ENCODE peak calls at places on chromosomes 7 and 10, in six cellular contexts. One of them, this sample, is unnamed.

GRCh38 chr10:127738512-127739424 is 1.8 kb downstream of the FOXI2 start:
- DNase-seq in GM10248: no peak
- DNase-seq in activated CD4-positive, CD25-positive, alpha-beta regulatory T cell: no peak
- DNase-seq in stimulated activated CD8-positive, alpha-beta memory T cell treated with anti-CD3 and anti-CD28 coated beads, Interleukin-2, amount 100 ng/mL, for 48 hours: no peak
- DNase-seq in mesothelial cell of epicardium: no peak
- DNase-seq in NB4: no peak
- DNase-seq in this sample: no peak

GRCh38 chr10:132363376-132363775 is 31.4 kb downstream of the LRRC27 start:
- DNase-seq in GM10248: no peak
- DNase-seq in activated CD4-positive, CD25-positive, alpha-beta regulatory T cell: no peak
- DNase-seq in stimulated activated CD8-positive, alpha-beta memory T cell treated with anti-CD3 and anti-CD28 coated beads, Interleukin-2, amount 100 ng/mL, for 48 hours: no peak
- DNase-seq in mesothelial cell of epicardium: no peak
- DNase-seq in NB4: no peak
- DNase-seq in this sample: no peak

GRCh38 chr7:80273327-80273726 is 138.7 kb downstream of the GNAI1 start:
- DNase-seq in GM10248: no peak
- DNase-seq in activated CD4-positive, CD25-positive, alpha-beta regulatory T cell: no peak
- DNase-seq in stimulated activated CD8-positive, alpha-beta memory T cell treated with anti-CD3 and anti-CD28 coated beads, Interleukin-2, amount 100 ng/mL, for 48 hours: no peak
- DNase-seq in mesothelial cell of epicardium: no peak
- DNase-seq in NB4: no peak
- DNase-seq in this sample: no peak

GRCh38 chr7:148714498-148714897 is 15.8 kb downstream of the CUL1 start:
- DNase-seq in GM10248: no peak
- DNase-seq in activated CD4-positive, CD25-positive, alpha-beta regulatory T cell: no peak
- DNase-seq in stimulated activated CD8-positive, alpha-beta memory T cell treated with anti-CD3 and anti-CD28 coated beads, Interleukin-2, amount 100 ng/mL, for 48 hours: no peak
- DNase-seq in mesothelial cell of epicardium: no peak
- DNase-seq in NB4: no peak
- DNase-seq in this sample: no peak

GRCh38 chr7:157411580-157411979 is 74.8 kb downstream of the DNAJB6 start:
- DNase-seq in GM10248: no peak
- DNase-seq in activated CD4-positive, CD25-positive, alpha-beta regulatory T cell: no peak
- DNase-seq in stimulated activated CD8-positive, alpha-beta memory T cell treated with anti-CD3 and anti-CD28 coated beads, Interleukin-2, amount 100 ng/mL, for 48 hours: peak
- DNase-seq in mesothelial cell of epicardium: no peak
- DNase-seq in NB4: peak
- DNase-seq in this sample: peak

GRCh38 chr7:78265486-78265885 is 466.9 kb downstream of the PHTF2 start:
- DNase-seq in GM10248: no peak
- DNase-seq in activated CD4-positive, CD25-positive, alpha-beta regulatory T cell: no peak
- DNase-seq in stimulated activated CD8-positive, alpha-beta memory T cell treated with anti-CD3 and anti-CD28 coated beads, Interleukin-2, amount 100 ng/mL, for 48 hours: no peak
- DNase-seq in mesothelial cell of epicardium: no peak
- DNase-seq in NB4: no peak
- DNase-seq in this sample: no peak

GRCh38 chr10:5096108-5096507 is 1.9 kb downstream of the AKR1C3 start:
- DNase-seq in GM10248: no peak
- DNase-seq in activated CD4-positive, CD25-positive, alpha-beta regulatory T cell: no peak
- DNase-seq in stimulated activated CD8-positive, alpha-beta memory T cell treated with anti-CD3 and anti-CD28 coated beads, Interleukin-2, amount 100 ng/mL, for 48 hours: no peak
- DNase-seq in mesothelial cell of epicardium: no peak
- DNase-seq in NB4: no peak
- DNase-seq in this sample: no peak

GRCh38 chr7:101564778-101565211 is 64.3 kb downstream of the MYL10 start:
- DNase-seq in GM10248: peak
- DNase-seq in activated CD4-positive, CD25-positive, alpha-beta regulatory T cell: no peak
- DNase-seq in stimulated activated CD8-positive, alpha-beta memory T cell treated with anti-CD3 and anti-CD28 coated beads, Interleukin-2, amount 100 ng/mL, for 48 hours: no peak
- DNase-seq in mesothelial cell of epicardium: no peak
- DNase-seq in NB4: peak
- DNase-seq in this sample: no peak

GRCh38 chr7:26191233-26191973 is 9.1 kb downstream of the HNRNPA2B1 start:
- DNase-seq in GM10248: no peak
- DNase-seq in activated CD4-positive, CD25-positive, alpha-beta regulatory T cell: no peak
- DNase-seq in stimulated activated CD8-positive, alpha-beta memory T cell treated with anti-CD3 and anti-CD28 coated beads, Interleukin-2, amount 100 ng/mL, for 48 hours: no peak
- DNase-seq in mesothelial cell of epicardium: no peak
- DNase-seq in NB4: no peak
- DNase-seq in this sample: no peak

GRCh38 chr7:149883452-149883861 is 9.7 kb downstream of the ATP6V0E2 start:
- DNase-seq in GM10248: peak
- DNase-seq in activated CD4-positive, CD25-positive, alpha-beta regulatory T cell: no peak
- DNase-seq in stimulated activated CD8-positive, alpha-beta memory T cell treated with anti-CD3 and anti-CD28 coated beads, Interleukin-2, amount 100 ng/mL, for 48 hours: no peak
- DNase-seq in mesothelial cell of epicardium: no peak
- DNase-seq in NB4: peak
- DNase-seq in this sample: no peak

GRCh38 chr10:14635049-14635710 is 139.5 kb downstream of the FAM107B start:
- DNase-seq in GM10248: no peak
- DNase-seq in activated CD4-positive, CD25-positive, alpha-beta regulatory T cell: no peak
- DNase-seq in stimulated activated CD8-positive, alpha-beta memory T cell treated with anti-CD3 and anti-CD28 coated beads, Interleukin-2, amount 100 ng/mL, for 48 hours: no peak
- DNase-seq in mesothelial cell of epicardium: no peak
- DNase-seq in NB4: no peak
- DNase-seq in this sample: no peak

GRCh38 chr10:59324597-59324996 is 37.8 kb downstream of the FAM13C start:
- DNase-seq in GM10248: no peak
- DNase-seq in activated CD4-positive, CD25-positive, alpha-beta regulatory T cell: no peak
- DNase-seq in stimulated activated CD8-positive, alpha-beta memory T cell treated with anti-CD3 and anti-CD28 coated beads, Interleukin-2, amount 100 ng/mL, for 48 hours: no peak
- DNase-seq in mesothelial cell of epicardium: no peak
- DNase-seq in NB4: peak
- DNase-seq in this sample: no peak

GRCh38 chr10:127338391-127339108 is 142.2 kb upstream of the INSYN2A start:
- DNase-seq in GM10248: no peak
- DNase-seq in activated CD4-positive, CD25-positive, alpha-beta regulatory T cell: no peak
- DNase-seq in stimulated activated CD8-positive, alpha-beta memory T cell treated with anti-CD3 and anti-CD28 coated beads, Interleukin-2, amount 100 ng/mL, for 48 hours: no peak
- DNase-seq in mesothelial cell of epicardium: no peak
- DNase-seq in NB4: no peak
- DNase-seq in this sample: no peak

GRCh38 chr10:77428776-77429395 is 208.7 kb downstream of the KCNMA1 start:
- DNase-seq in GM10248: no peak
- DNase-seq in activated CD4-positive, CD25-positive, alpha-beta regulatory T cell: no peak
- DNase-seq in stimulated activated CD8-positive, alpha-beta memory T cell treated with anti-CD3 and anti-CD28 coated beads, Interleukin-2, amount 100 ng/mL, for 48 hours: no peak
- DNase-seq in mesothelial cell of epicardium: no peak
- DNase-seq in NB4: peak
- DNase-seq in this sample: no peak

GRCh38 chr10:130970341-130971122 is 341.0 kb downstream of the TCERG1L start:
- DNase-seq in GM10248: no peak
- DNase-seq in activated CD4-positive, CD25-positive, alpha-beta regulatory T cell: no peak
- DNase-seq in stimulated activated CD8-positive, alpha-beta memory T cell treated with anti-CD3 and anti-CD28 coated beads, Interleukin-2, amount 100 ng/mL, for 48 hours: no peak
- DNase-seq in mesothelial cell of epicardium: no peak
- DNase-seq in NB4: no peak
- DNase-seq in this sample: no peak

GRCh38 chr10:48533540-48533939 is 71.3 kb downstream of the ARHGAP22 start:
- DNase-seq in GM10248: no peak
- DNase-seq in activated CD4-positive, CD25-positive, alpha-beta regulatory T cell: no peak
- DNase-seq in stimulated activated CD8-positive, alpha-beta memory T cell treated with anti-CD3 and anti-CD28 coated beads, Interleukin-2, amount 100 ng/mL, for 48 hours: no peak
- DNase-seq in mesothelial cell of epicardium: no peak
- DNase-seq in NB4: no peak
- DNase-seq in this sample: no peak

GRCh38 chr10:132363921-132364593 is 32.1 kb downstream of the LRRC27 start:
- DNase-seq in GM10248: peak
- DNase-seq in activated CD4-positive, CD25-positive, alpha-beta regulatory T cell: peak
- DNase-seq in stimulated activated CD8-positive, alpha-beta memory T cell treated with anti-CD3 and anti-CD28 coated beads, Interleukin-2, amount 100 ng/mL, for 48 hours: no peak
- DNase-seq in mesothelial cell of epicardium: peak
- DNase-seq in NB4: peak
- DNase-seq in this sample: no peak

GRCh38 chr10:17665742-17666141 is 21.8 kb downstream of the STAM start:
- DNase-seq in GM10248: no peak
- DNase-seq in activated CD4-positive, CD25-positive, alpha-beta regulatory T cell: no peak
- DNase-seq in stimulated activated CD8-positive, alpha-beta memory T cell treated with anti-CD3 and anti-CD28 coated beads, Interleukin-2, amount 100 ng/mL, for 48 hours: no peak
- DNase-seq in mesothelial cell of epicardium: no peak
- DNase-seq in NB4: no peak
- DNase-seq in this sample: no peak

GRCh38 chr7:116512524-116513188 is 12.2 kb upstream of the CAV1 start:
- DNase-seq in GM10248: no peak
- DNase-seq in activated CD4-positive, CD25-positive, alpha-beta regulatory T cell: no peak
- DNase-seq in stimulated activated CD8-positive, alpha-beta memory T cell treated with anti-CD3 and anti-CD28 coated beads, Interleukin-2, amount 100 ng/mL, for 48 hours: no peak
- DNase-seq in mesothelial cell of epicardium: no peak
- DNase-seq in NB4: no peak
- DNase-seq in this sample: no peak

GRCh38 chr7:132842478-132842877 is 239.4 kb downstream of the CHCHD3 start:
- DNase-seq in GM10248: no peak
- DNase-seq in activated CD4-positive, CD25-positive, alpha-beta regulatory T cell: no peak
- DNase-seq in stimulated activated CD8-positive, alpha-beta memory T cell treated with anti-CD3 and anti-CD28 coated beads, Interleukin-2, amount 100 ng/mL, for 48 hours: no peak
- DNase-seq in mesothelial cell of epicardium: no peak
- DNase-seq in NB4: no peak
- DNase-seq in this sample: no peak

GRCh38 chr7:33334349-33334748 is 205.0 kb downstream of the BBS9 start:
- DNase-seq in GM10248: no peak
- DNase-seq in activated CD4-positive, CD25-positive, alpha-beta regulatory T cell: no peak
- DNase-seq in stimulated activated CD8-positive, alpha-beta memory T cell treated with anti-CD3 and anti-CD28 coated beads, Interleukin-2, amount 100 ng/mL, for 48 hours: no peak
- DNase-seq in mesothelial cell of epicardium: no peak
- DNase-seq in NB4: peak
- DNase-seq in this sample: no peak

GRCh38 chr7:13017325-13017853 is 330.0 kb downstream of the ARL4A start:
- DNase-seq in GM10248: no peak
- DNase-seq in activated CD4-positive, CD25-positive, alpha-beta regulatory T cell: no peak
- DNase-seq in stimulated activated CD8-positive, alpha-beta memory T cell treated with anti-CD3 and anti-CD28 coated beads, Interleukin-2, amount 100 ng/mL, for 48 hours: no peak
- DNase-seq in mesothelial cell of epicardium: no peak
- DNase-seq in NB4: no peak
- DNase-seq in this sample: no peak

GRCh38 chr7:157116762-157117161 is 22.0 kb upstream of the UBE3C start:
- DNase-seq in GM10248: no peak
- DNase-seq in activated CD4-positive, CD25-positive, alpha-beta regulatory T cell: no peak
- DNase-seq in stimulated activated CD8-positive, alpha-beta memory T cell treated with anti-CD3 and anti-CD28 coated beads, Interleukin-2, amount 100 ng/mL, for 48 hours: no peak
- DNase-seq in mesothelial cell of epicardium: no peak
- DNase-seq in NB4: no peak
- DNase-seq in this sample: no peak

GRCh38 chr10:371515-371914 is 236.3 kb downstream of the ZMYND11 start:
- DNase-seq in GM10248: no peak
- DNase-seq in activated CD4-positive, CD25-positive, alpha-beta regulatory T cell: no peak
- DNase-seq in stimulated activated CD8-positive, alpha-beta memory T cell treated with anti-CD3 and anti-CD28 coated beads, Interleukin-2, amount 100 ng/mL, for 48 hours: no peak
- DNase-seq in mesothelial cell of epicardium: no peak
- DNase-seq in NB4: no peak
- DNase-seq in this sample: no peak

This sample was measured in T-cell.